ENCODE peak calls at places on chromosome 13, in ten cellular contexts. One of them, this sample, is unnamed.

GRCh38 chr13:46478641-46479040 is 74.3 kb upstream of the LRCH1 start:
- DNase-seq in NCI-H345: no peak
- DNase-seq in epithelial cell of proximal tubule: no peak
- DNase-seq in NCI-H1694 treated with DMSO at 0.1 percent for 48 hours: no peak
- DNase-seq in kidney: no peak
- DNase-seq in activated naive CD8-positive, alpha-beta T cell treated with anti-CD3 and anti-CD28 coated beads, Interleukin-2, amount 50 U/mL, for 24 hours: no peak
- DNase-seq in germinal center: no peak
- DNase-seq in stimulated activated CD4-positive, alpha-beta T cell treated with anti-CD3 and anti-CD28 coated beads, Interleukin-12 subunit alpha, Interleukin-12 subunit beta, amount 100 ng/mL, for 24 hours: no peak
- DNase-seq in activated CD4-positive, alpha-beta T cell treated with anti-CD3 and anti-CD28 coated beads for 36 hours: no peak
- DNase-seq in iPS-NIHi11: no peak
- DNase-seq in this sample: no peak

GRCh38 chr13:76764429-76764828 is 121.8 kb downstream of the KCTD12 start:
- DNase-seq in NCI-H345: no peak
- DNase-seq in epithelial cell of proximal tubule: no peak
- DNase-seq in NCI-H1694 treated with DMSO at 0.1 percent for 48 hours: no peak
- DNase-seq in kidney: peak
- DNase-seq in activated naive CD8-positive, alpha-beta T cell treated with anti-CD3 and anti-CD28 coated beads, Interleukin-2, amount 50 U/mL, for 24 hours: no peak
- DNase-seq in germinal center: no peak
- DNase-seq in stimulated activated CD4-positive, alpha-beta T cell treated with anti-CD3 and anti-CD28 coated beads, Interleukin-12 subunit alpha, Interleukin-12 subunit beta, amount 100 ng/mL, for 24 hours: no peak
- DNase-seq in activated CD4-positive, alpha-beta T cell treated with anti-CD3 and anti-CD28 coated beads for 36 hours: no peak
- DNase-seq in iPS-NIHi11: peak
- DNase-seq in this sample: peak

GRCh38 chr13:108086678-108087077 is 128.7 kb downstream of the LIG4 start:
- DNase-seq in NCI-H345: no peak
- DNase-seq in epithelial cell of proximal tubule: no peak
- DNase-seq in NCI-H1694 treated with DMSO at 0.1 percent for 48 hours: no peak
- DNase-seq in kidney: no peak
- DNase-seq in activated naive CD8-positive, alpha-beta T cell treated with anti-CD3 and anti-CD28 coated beads, Interleukin-2, amount 50 U/mL, for 24 hours: no peak
- DNase-seq in germinal center: no peak
- DNase-seq in stimulated activated CD4-positive, alpha-beta T cell treated with anti-CD3 and anti-CD28 coated beads, Interleukin-12 subunit alpha, Interleukin-12 subunit beta, amount 100 ng/mL, for 24 hours: no peak
- DNase-seq in activated CD4-positive, alpha-beta T cell treated with anti-CD3 and anti-CD28 coated beads for 36 hours: peak
- DNase-seq in iPS-NIHi11: no peak
- DNase-seq in this sample: no peak

GRCh38 chr13:106963151-106963550 is 395.2 kb upstream of the ARGLU1 start:
- DNase-seq in NCI-H345: no peak
- DNase-seq in epithelial cell of proximal tubule: no peak
- DNase-seq in NCI-H1694 treated with DMSO at 0.1 percent for 48 hours: no peak
- DNase-seq in kidney: no peak
- DNase-seq in activated naive CD8-positive, alpha-beta T cell treated with anti-CD3 and anti-CD28 coated beads, Interleukin-2, amount 50 U/mL, for 24 hours: no peak
- DNase-seq in germinal center: no peak
- DNase-seq in stimulated activated CD4-positive, alpha-beta T cell treated with anti-CD3 and anti-CD28 coated beads, Interleukin-12 subunit alpha, Interleukin-12 subunit beta, amount 100 ng/mL, for 24 hours: no peak
- DNase-seq in activated CD4-positive, alpha-beta T cell treated with anti-CD3 and anti-CD28 coated beads for 36 hours: no peak
- DNase-seq in iPS-NIHi11: no peak
- DNase-seq in this sample: no peak

GRCh38 chr13:30026093-30026492 is 175.7 kb upstream of the UBL3 start:
- DNase-seq in NCI-H345: no peak
- DNase-seq in epithelial cell of proximal tubule: no peak
- DNase-seq in NCI-H1694 treated with DMSO at 0.1 percent for 48 hours: no peak
- DNase-seq in kidney: no peak
- DNase-seq in activated naive CD8-positive, alpha-beta T cell treated with anti-CD3 and anti-CD28 coated beads, Interleukin-2, amount 50 U/mL, for 24 hours: no peak
- DNase-seq in germinal center: no peak
- DNase-seq in stimulated activated CD4-positive, alpha-beta T cell treated with anti-CD3 and anti-CD28 coated beads, Interleukin-12 subunit alpha, Interleukin-12 subunit beta, amount 100 ng/mL, for 24 hours: no peak
- DNase-seq in activated CD4-positive, alpha-beta T cell treated with anti-CD3 and anti-CD28 coated beads for 36 hours: no peak
- DNase-seq in iPS-NIHi11: no peak
- DNase-seq in this sample: no peak

GRCh38 chr13:41411536-41411935 is 45.8 kb upstream of the RGCC start:
- DNase-seq in NCI-H345: no peak
- DNase-seq in epithelial cell of proximal tubule: no peak
- DNase-seq in NCI-H1694 treated with DMSO at 0.1 percent for 48 hours: no peak
- DNase-seq in kidney: no peak
- DNase-seq in activated naive CD8-positive, alpha-beta T cell treated with anti-CD3 and anti-CD28 coated beads, Interleukin-2, amount 50 U/mL, for 24 hours: no peak
- DNase-seq in germinal center: no peak
- DNase-seq in stimulated activated CD4-positive, alpha-beta T cell treated with anti-CD3 and anti-CD28 coated beads, Interleukin-12 subunit alpha, Interleukin-12 subunit beta, amount 100 ng/mL, for 24 hours: no peak
- DNase-seq in activated CD4-positive, alpha-beta T cell treated with anti-CD3 and anti-CD28 coated beads for 36 hours: peak
- DNase-seq in iPS-NIHi11: peak
- DNase-seq in this sample: no peak

GRCh38 chr13:33262997-33263396 is 22.6 kb downstream of the STARD13 start:
- DNase-seq in NCI-H345: no peak
- DNase-seq in epithelial cell of proximal tubule: no peak
- DNase-seq in NCI-H1694 treated with DMSO at 0.1 percent for 48 hours: no peak
- DNase-seq in kidney: no peak
- DNase-seq in activated naive CD8-positive, alpha-beta T cell treated with anti-CD3 and anti-CD28 coated beads, Interleukin-2, amount 50 U/mL, for 24 hours: no peak
- DNase-seq in germinal center: no peak
- DNase-seq in stimulated activated CD4-positive, alpha-beta T cell treated with anti-CD3 and anti-CD28 coated beads, Interleukin-12 subunit alpha, Interleukin-12 subunit beta, amount 100 ng/mL, for 24 hours: no peak
- DNase-seq in activated CD4-positive, alpha-beta T cell treated with anti-CD3 and anti-CD28 coated beads for 36 hours: no peak
- DNase-seq in iPS-NIHi11: no peak
- DNase-seq in this sample: no peak

GRCh38 chr13:73198888-73199497 is 140.2 kb downstream of the KLF5 start:
- DNase-seq in NCI-H345: no peak
- DNase-seq in epithelial cell of proximal tubule: no peak
- DNase-seq in NCI-H1694 treated with DMSO at 0.1 percent for 48 hours: no peak
- DNase-seq in kidney: no peak
- DNase-seq in activated naive CD8-positive, alpha-beta T cell treated with anti-CD3 and anti-CD28 coated beads, Interleukin-2, amount 50 U/mL, for 24 hours: no peak
- DNase-seq in germinal center: no peak
- DNase-seq in stimulated activated CD4-positive, alpha-beta T cell treated with anti-CD3 and anti-CD28 coated beads, Interleukin-12 subunit alpha, Interleukin-12 subunit beta, amount 100 ng/mL, for 24 hours: no peak
- DNase-seq in activated CD4-positive, alpha-beta T cell treated with anti-CD3 and anti-CD28 coated beads for 36 hours: no peak
- DNase-seq in iPS-NIHi11: no peak
- DNase-seq in this sample: no peak

GRCh38 chr13:107450931-107451330 is 764.4 kb downstream of the LIG4 start:
- DNase-seq in NCI-H345: no peak
- DNase-seq in epithelial cell of proximal tubule: peak
- DNase-seq in NCI-H1694 treated with DMSO at 0.1 percent for 48 hours: no peak
- DNase-seq in kidney: peak
- DNase-seq in activated naive CD8-positive, alpha-beta T cell treated with anti-CD3 and anti-CD28 coated beads, Interleukin-2, amount 50 U/mL, for 24 hours: no peak
- DNase-seq in germinal center: no peak
- DNase-seq in stimulated activated CD4-positive, alpha-beta T cell treated with anti-CD3 and anti-CD28 coated beads, Interleukin-12 subunit alpha, Interleukin-12 subunit beta, amount 100 ng/mL, for 24 hours: no peak
- DNase-seq in activated CD4-positive, alpha-beta T cell treated with anti-CD3 and anti-CD28 coated beads for 36 hours: peak
- DNase-seq in iPS-NIHi11: no peak
- DNase-seq in this sample: peak

GRCh38 chr13:98493035-98493401 is 83.9 kb downstream of the STK24 start:
- DNase-seq in NCI-H345: no peak
- DNase-seq in epithelial cell of proximal tubule: no peak
- DNase-seq in NCI-H1694 treated with DMSO at 0.1 percent for 48 hours: no peak
- DNase-seq in kidney: no peak
- DNase-seq in activated naive CD8-positive, alpha-beta T cell treated with anti-CD3 and anti-CD28 coated beads, Interleukin-2, amount 50 U/mL, for 24 hours: no peak
- DNase-seq in germinal center: no peak
- DNase-seq in stimulated activated CD4-positive, alpha-beta T cell treated with anti-CD3 and anti-CD28 coated beads, Interleukin-12 subunit alpha, Interleukin-12 subunit beta, amount 100 ng/mL, for 24 hours: no peak
- DNase-seq in activated CD4-positive, alpha-beta T cell treated with anti-CD3 and anti-CD28 coated beads for 36 hours: no peak
- DNase-seq in iPS-NIHi11: no peak
- DNase-seq in this sample: no peak

This sample was measured in posterior vena cava.